ENCODE peak calls at places on chromosomes 13 and 19, in four cellular contexts. R is H9, Q is mesenchymal stem cell, F is IMR-90. O is an unnamed sample.

GRCh38 chr13:38350114-38350617 is 515 bp downstream of the UFM1 start:
- DNase-seq in F (peak), R (no peak), Q (no peak), O (peak)

GRCh38 chr13:43267916-43268315 is 244.5 kb downstream of the DNAJC15 start:
- DNase-seq in Q (no peak), F (no peak), R (no peak), O (no peak)

GRCh38 chr13:113637262-113638160 is 20.5 kb downstream of the ATP4B start:
- DNase-seq in F (no peak), R (no peak), Q (no peak), O (no peak)

GRCh38 chr19:47436712-47437401 is 17.5 kb upstream of the MEIS3 start:
- DNase-seq in Q (peak), R (peak), F (peak), O (peak)

GRCh38 chr13:75402787-75403186 is 79.2 kb downstream of the TBC1D4 start:
- DNase-seq in F (no peak), R (no peak), Q (no peak), O (no peak)

GRCh38 chr19:4108767-4109625 is 14.9 kb downstream of the MAP2K2 start:
- DNase-seq in Q (no peak), F (no peak), R (no peak), O (no peak)

GRCh38 chr19:3320354-3320670 is 46.1 kb upstream of the NFIC start:
- DNase-seq in R (no peak), Q (no peak), F (no peak), O (no peak)

GRCh38 chr13:112910616-112911280 is 58.3 kb upstream of the MCF2L start:
- DNase-seq in F (no peak), Q (no peak), R (no peak), O (no peak)

GRCh38 chr13:111243981-111244380 is 76.5 kb upstream of the TEX29 start:
- DNase-seq in R (no peak), Q (no peak), F (no peak), O (no peak)

GRCh38 chr19:15137777-15138176 is 30.6 kb downstream of the SYDE1 start:
- DNase-seq in F (peak), R (no peak), Q (peak), O (no peak)

GRCh38 chr13:38630780-38631179 is 56.1 kb upstream of the FREM2 start:
- DNase-seq in F (peak), R (no peak), Q (peak), O (peak)

GRCh38 chr13:105135852-105136251 is 1399.6 kb downstream of the EFNB2 start:
- DNase-seq in Q (no peak), F (no peak), R (no peak), O (peak)

GRCh38 chr19:4052114-4052992 is 14.3 kb downstream of the ZBTB7A start:
- DNase-seq in R (no peak), Q (no peak), F (peak), O (no peak)

GRCh38 chr19:2461751-2462634 is 5.2 kb upstream of the LMNB2 start:
- DNase-seq in R (peak), F (peak), Q (peak), O (peak)

GRCh38 chr13:80742027-80742426 is 401.1 kb upstream of the SPRY2 start:
- DNase-seq in R (no peak), Q (peak), F (no peak), O (no peak)

DNA sequence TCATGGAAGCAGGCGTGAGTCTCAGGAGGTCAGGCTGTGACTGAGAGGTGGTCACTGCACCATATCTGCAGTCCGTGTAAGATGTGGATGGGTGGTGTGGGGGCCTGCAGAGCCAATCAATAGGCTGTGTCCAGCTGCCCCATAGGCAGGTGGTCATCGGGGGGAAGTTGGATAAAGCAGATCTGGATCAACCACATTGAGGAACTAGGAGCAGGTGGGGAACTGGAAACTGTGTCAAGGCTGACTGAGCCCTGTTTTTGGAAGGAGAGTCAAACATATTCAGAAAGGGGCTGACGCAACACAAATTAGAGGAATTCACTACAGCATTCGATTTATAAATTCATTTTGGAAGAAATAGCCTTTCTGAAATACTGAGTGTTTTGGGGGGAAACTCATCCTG is 15.0 kb downstream of the CLEC4M start:
- DNase-seq in R (no peak), Q (no peak), F (no peak), O (no peak)
- H4K8ac ChIP-seq in R (no peak), Q (no peak), F (no peak), O (no peak)

GRCh38 chr13:50894042-50894441 is 15.5 kb upstream of the RNASEH2B start:
- DNase-seq in Q (no peak), R (no peak), F (no peak), O (no peak)

GRCh38 chr13:50893211-50893852 is 16.3 kb upstream of the RNASEH2B start:
- DNase-seq in Q (peak), R (no peak), F (peak), O (no peak)

GRCh38 chr13:50891206-50891605 is 18.4 kb upstream of the RNASEH2B start:
- DNase-seq in Q (no peak), F (no peak), R (no peak), O (no peak)

GRCh38 chr13:50894504-50894903 is 15.1 kb upstream of the RNASEH2B start:
- DNase-seq in R (no peak), Q (no peak), F (no peak), O (no peak)

GRCh38 chr13:50892162-50892944 is 17.2 kb upstream of the RNASEH2B start:
- DNase-seq in F (no peak), Q (no peak), R (no peak), O (no peak)
- H2AFZ ChIP-seq in F (no peak), Q (no peak), R (no peak), O (no peak)

GRCh38 chr19:58582985-58583384 is 9.8 kb upstream of the MZF1 start:
- DNase-seq in F (no peak), R (peak), Q (no peak), O (no peak)
- H4K8ac ChIP-seq in F (no peak), R (no peak), Q (no peak), O (no peak)

GRCh38 chr19:46413262-46414031 is at the start of gene CCDC8:
- DNase-seq in R (peak), Q (peak), F (peak), O (peak)

GRCh38 chr19:46411088-46412033 is 2.0 kb downstream of the CCDC8 start:
- DNase-seq in Q (no peak), F (no peak), R (no peak), O (no peak)

GRCh38 chr19:46410205-46411087 is 2.9 kb downstream of the CCDC8 start:
- DNase-seq in F (no peak), Q (no peak), R (no peak), O (no peak)

GRCh38 chr19:46412983-46413261 is 442 bp downstream of the CCDC8 start:
- DNase-seq in F (no peak), R (no peak), Q (no peak), O (no peak)

DNA sequence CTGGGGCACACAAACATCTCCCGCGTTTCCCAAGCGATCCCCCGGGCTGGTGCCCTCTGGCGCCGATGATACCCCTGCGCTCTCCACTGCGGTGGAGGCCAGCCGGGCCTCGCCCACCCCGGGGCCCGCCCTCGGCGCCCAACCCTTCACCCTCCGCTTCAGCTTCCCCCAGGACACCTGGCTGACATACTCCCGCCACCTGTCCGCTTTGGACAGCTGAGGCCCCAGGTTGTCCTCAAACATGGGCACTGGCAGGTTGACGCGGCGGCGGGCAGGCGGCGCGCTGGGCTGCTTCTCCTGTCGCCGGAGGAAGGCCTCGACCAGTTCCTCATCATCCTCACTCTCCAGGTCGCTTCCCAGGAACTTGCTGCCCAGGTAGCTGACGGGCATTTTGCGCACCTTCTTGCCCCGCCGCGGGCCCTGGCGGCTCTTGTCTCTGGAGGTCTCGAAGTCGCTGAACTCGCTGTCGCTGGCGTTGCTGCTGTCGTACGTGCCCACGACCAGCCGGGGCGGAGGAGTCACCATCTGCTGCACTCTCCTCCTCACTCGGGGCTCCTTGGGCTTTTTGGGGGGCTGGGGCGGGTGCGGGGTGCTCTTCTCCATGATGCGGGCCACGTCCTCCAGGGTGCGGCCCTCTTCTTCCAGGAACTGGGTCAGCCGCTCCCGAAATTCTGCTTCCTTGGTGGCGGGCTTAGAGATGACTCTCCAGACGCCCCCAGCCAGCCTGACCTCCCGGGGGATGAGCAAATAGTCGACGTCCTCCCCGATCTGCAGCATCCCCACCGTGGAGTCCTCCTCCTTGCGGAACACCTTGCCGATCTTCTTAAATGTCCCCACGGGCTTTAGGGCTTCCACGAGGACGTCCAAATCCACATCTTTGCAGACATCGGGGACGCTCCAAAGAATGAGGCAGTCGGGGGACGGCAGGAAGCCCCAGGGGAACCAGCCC is 1.1 kb downstream of the CCDC8 start:
- DNase-seq in R (peak), F (no peak), Q (no peak), O (no peak)
- H2AFZ ChIP-seq in R (no peak), F (peak), Q (no peak), O (no peak)

DNA sequence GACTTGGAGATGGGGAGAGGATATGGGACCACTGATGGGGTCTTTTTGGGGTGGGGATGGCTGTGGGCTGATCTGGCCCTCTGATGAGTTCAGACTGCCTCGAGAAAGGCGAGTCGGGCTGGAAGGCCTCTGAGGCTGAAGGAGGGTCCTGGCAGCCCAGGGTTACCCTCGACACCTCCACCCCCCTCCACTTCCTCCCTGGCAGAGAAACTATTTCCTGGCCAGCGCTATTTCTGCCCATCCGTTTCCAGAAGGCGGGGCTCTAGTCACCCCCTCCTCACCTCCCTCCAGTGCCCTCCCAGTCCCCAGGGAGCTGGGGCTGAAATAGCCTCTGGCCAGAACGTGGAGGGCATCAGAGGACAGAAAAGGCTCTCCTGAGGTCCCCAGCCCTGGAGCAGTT is 9.7 kb downstream of the EXOC3L2 start:
- DNase-seq in Q (no peak), R (no peak), F (no peak), O (no peak)
- H4K8ac ChIP-seq in Q (no peak), R (no peak), F (no peak), O (no peak)

GRCh38 chr13:45540864-45541263 is 74.7 kb downstream of the ERICH6B start:
- DNase-seq in F (no peak), Q (no peak), R (no peak), O (no peak)

GRCh38 chr13:45540195-45540594 is 75.3 kb downstream of the ERICH6B start:
- DNase-seq in Q (no peak), F (no peak), R (no peak), O (no peak)

GRCh38 chr13:45542391-45542790 is 73.1 kb downstream of the ERICH6B start:
- DNase-seq in F (no peak), Q (no peak), R (no peak), O (no peak)

GRCh38 chr13:45542878-45543277 is 72.7 kb downstream of the ERICH6B start:
- DNase-seq in Q (no peak), F (no peak), R (no peak), O (no peak)

GRCh38 chr13:45541806-45542205 is 73.7 kb downstream of the ERICH6B start:
- DNase-seq in R (no peak), Q (no peak), F (no peak), O (no peak)
- H2AFZ ChIP-seq in R (no peak), Q (no peak), F (no peak), O (no peak)

GRCh38 chr19:18941628-18942354 is 774 bp upstream of the HOMER3 start:
- DNase-seq in F (no peak), Q (peak), R (peak), O (no peak)
- H4K8ac ChIP-seq in F (peak), Q (peak), R (no peak), O (no peak)

O was measured in trophoblast cell.